ENCODE peak calls at places on chromosomes 1 and 21, in four cellular contexts. One of them, this sample, is unnamed.

GRCh38 chr1:161216945-161217712 is 2.0 kb downstream of the FCER1G start:
- DNase-seq in SJCRH30: no peak
- DNase-seq in lower lobe of right lung: peak
- DNase-seq in gastrocnemius medialis: peak
- DNase-seq in this sample: no peak

GRCh38 chr1:59041878-59042277 is 255.0 kb upstream of the FGGY start:
- DNase-seq in SJCRH30: no peak
- DNase-seq in lower lobe of right lung: no peak
- DNase-seq in gastrocnemius medialis: no peak
- DNase-seq in this sample: peak

GRCh38 chr1:9714257-9714718 is 62.8 kb downstream of the PIK3CD start:
- DNase-seq in SJCRH30: no peak
- DNase-seq in lower lobe of right lung: no peak
- DNase-seq in gastrocnemius medialis: no peak
- DNase-seq in this sample: no peak

GRCh38 chr21:38261851-38262250 is 5.1 kb downstream of the KCNJ15 start:
- DNase-seq in SJCRH30: no peak
- DNase-seq in lower lobe of right lung: no peak
- DNase-seq in gastrocnemius medialis: no peak
- DNase-seq in this sample: no peak

GRCh38 chr1:198771562-198772153 is 132.8 kb downstream of the PTPRC start:
- DNase-seq in SJCRH30: peak
- DNase-seq in lower lobe of right lung: no peak
- DNase-seq in gastrocnemius medialis: no peak
- DNase-seq in this sample: peak

GRCh38 chr1:234997201-234998173 is 131.2 kb downstream of the TOMM20 start:
- DNase-seq in SJCRH30: peak
- DNase-seq in lower lobe of right lung: peak
- DNase-seq in gastrocnemius medialis: peak
- DNase-seq in this sample: no peak

GRCh38 chr1:161720956-161721737 is at the start of gene FCRLB:
- DNase-seq in SJCRH30: no peak
- DNase-seq in lower lobe of right lung: no peak
- DNase-seq in gastrocnemius medialis: no peak
- DNase-seq in this sample: no peak

GRCh38 chr1:33127001-33127823 is 46.3 kb downstream of the AZIN2 start:
- DNase-seq in SJCRH30: peak
- DNase-seq in lower lobe of right lung: peak
- DNase-seq in gastrocnemius medialis: peak
- DNase-seq in this sample: peak

GRCh38 chr1:181469829-181470228 is 13.5 kb upstream of the CACNA1E start:
- DNase-seq in SJCRH30: no peak
- DNase-seq in lower lobe of right lung: no peak
- DNase-seq in gastrocnemius medialis: no peak
- DNase-seq in this sample: no peak

GRCh38 chr1:33005117-33005811 is 31.4 kb downstream of the AK2 start:
- DNase-seq in SJCRH30: no peak
- DNase-seq in lower lobe of right lung: no peak
- DNase-seq in gastrocnemius medialis: no peak
- DNase-seq in this sample: no peak

GRCh38 chr1:9058465-9058864 is 11.0 kb downstream of the SLC2A5 start:
- DNase-seq in SJCRH30: no peak
- DNase-seq in lower lobe of right lung: no peak
- DNase-seq in gastrocnemius medialis: peak
- DNase-seq in this sample: no peak

GRCh38 chr1:226626577-226626956 is 78.0 kb downstream of the STUM start:
- DNase-seq in SJCRH30: peak
- DNase-seq in lower lobe of right lung: peak
- DNase-seq in gastrocnemius medialis: peak
- DNase-seq in this sample: peak

GRCh38 chr21:42381347-42381984 is 14.4 kb downstream of the TMPRSS3 start:
- DNase-seq in SJCRH30: peak
- DNase-seq in lower lobe of right lung: peak
- DNase-seq in gastrocnemius medialis: no peak
- DNase-seq in this sample: peak

GRCh38 chr1:172107261-172107820 is 266.0 kb downstream of the DNM3 start:
- DNase-seq in SJCRH30: peak
- DNase-seq in lower lobe of right lung: no peak
- DNase-seq in gastrocnemius medialis: no peak
- DNase-seq in this sample: no peak

GRCh38 chr21:37459575-37459974 is 93.0 kb downstream of the DYRK1A start:
- DNase-seq in SJCRH30: no peak
- DNase-seq in lower lobe of right lung: no peak
- DNase-seq in gastrocnemius medialis: no peak
- DNase-seq in this sample: no peak

GRCh38 chr1:69737527-69738176 is 169.9 kb downstream of the LRRC7 start:
- DNase-seq in SJCRH30: peak
- DNase-seq in lower lobe of right lung: no peak
- DNase-seq in gastrocnemius medialis: no peak
- DNase-seq in this sample: peak

GRCh38 chr1:51570063-51570720 is 46.7 kb upstream of the OSBPL9 start:
- DNase-seq in SJCRH30: no peak
- DNase-seq in lower lobe of right lung: no peak
- DNase-seq in gastrocnemius medialis: no peak
- DNase-seq in this sample: no peak

GRCh38 chr1:27959792-27960603 is at the start of gene XKR8:
- DNase-seq in SJCRH30: no peak
- DNase-seq in lower lobe of right lung: peak
- DNase-seq in gastrocnemius medialis: peak
- DNase-seq in this sample: no peak

GRCh38 chr1:48560114-48560513 is 88.1 kb upstream of the SPATA6 start:
- DNase-seq in SJCRH30: no peak
- DNase-seq in lower lobe of right lung: no peak
- DNase-seq in gastrocnemius medialis: no peak
- DNase-seq in this sample: no peak

GRCh38 chr1:84077476-84078107 is 66.5 kb upstream of the PRKACB start:
- DNase-seq in SJCRH30: peak
- DNase-seq in lower lobe of right lung: peak
- DNase-seq in gastrocnemius medialis: peak
- DNase-seq in this sample: peak

GRCh38 chr1:173413271-173413707 is 63.8 kb upstream of the PRDX6 start:
- DNase-seq in SJCRH30: no peak
- DNase-seq in lower lobe of right lung: no peak
- DNase-seq in gastrocnemius medialis: no peak
- DNase-seq in this sample: no peak
- H3K27ac ChIP-seq in SJCRH30: no peak
- H3K27ac ChIP-seq in lower lobe of right lung: no peak
- H3K27ac ChIP-seq in gastrocnemius medialis: no peak
- H3K27ac ChIP-seq in this sample: no peak

GRCh38 chr1:23122796-23123195 is 45.9 kb downstream of the LUZP1 start:
- DNase-seq in SJCRH30: no peak
- DNase-seq in lower lobe of right lung: no peak
- DNase-seq in gastrocnemius medialis: no peak
- DNase-seq in this sample: no peak

GRCh38 chr1:23122023-23122738 is 46.5 kb downstream of the LUZP1 start:
- DNase-seq in SJCRH30: peak
- DNase-seq in lower lobe of right lung: no peak
- DNase-seq in gastrocnemius medialis: no peak
- DNase-seq in this sample: peak

GRCh38 chr1:23125489-23125888 is 43.2 kb downstream of the LUZP1 start:
- DNase-seq in SJCRH30: no peak
- DNase-seq in lower lobe of right lung: no peak
- DNase-seq in gastrocnemius medialis: no peak
- DNase-seq in this sample: no peak

GRCh38 chr1:23124259-23125026 is 44.2 kb downstream of the LUZP1 start:
- DNase-seq in SJCRH30: no peak
- DNase-seq in lower lobe of right lung: no peak
- DNase-seq in gastrocnemius medialis: no peak
- DNase-seq in this sample: no peak

DNA sequence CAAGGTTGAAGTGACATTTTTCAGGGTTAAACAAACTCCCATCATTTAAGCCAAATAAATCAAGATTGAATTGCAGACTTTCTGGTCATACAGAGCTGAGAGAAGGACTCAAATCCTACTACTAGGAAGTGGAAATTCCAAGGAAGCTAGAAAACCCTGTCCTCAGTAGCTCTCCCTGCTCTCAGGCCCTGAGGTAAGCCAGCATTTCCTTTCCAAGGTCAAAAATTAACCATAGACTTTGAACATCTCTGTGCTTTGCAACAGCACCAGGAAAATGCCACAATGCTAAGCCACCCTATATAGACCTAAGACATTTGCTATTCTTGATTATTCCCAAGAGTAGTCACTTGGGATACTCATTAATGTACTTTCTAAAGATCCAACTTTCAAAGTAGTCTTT is 45.1 kb downstream of the LUZP1 start:
- DNase-seq in SJCRH30: no peak
- DNase-seq in lower lobe of right lung: no peak
- DNase-seq in gastrocnemius medialis: no peak
- DNase-seq in this sample: no peak
- H3K27ac ChIP-seq in SJCRH30: no peak
- H3K27ac ChIP-seq in lower lobe of right lung: no peak
- H3K27ac ChIP-seq in gastrocnemius medialis: no peak
- H3K27ac ChIP-seq in this sample: no peak

GRCh38 chr1:186659946-186660472 is 20.2 kb downstream of the PTGS2 start:
- DNase-seq in SJCRH30: no peak
- DNase-seq in lower lobe of right lung: no peak
- DNase-seq in gastrocnemius medialis: no peak
- DNase-seq in this sample: no peak
- H3K27ac ChIP-seq in SJCRH30: no peak
- H3K27ac ChIP-seq in lower lobe of right lung: no peak
- H3K27ac ChIP-seq in gastrocnemius medialis: no peak
- H3K27ac ChIP-seq in this sample: no peak

GRCh38 chr1:116506132-116507004 is 64.5 kb downstream of the CD58 start:
- DNase-seq in SJCRH30: no peak
- DNase-seq in lower lobe of right lung: no peak
- DNase-seq in gastrocnemius medialis: no peak
- DNase-seq in this sample: no peak
- H3K27ac ChIP-seq in SJCRH30: no peak
- H3K27ac ChIP-seq in lower lobe of right lung: no peak
- H3K27ac ChIP-seq in gastrocnemius medialis: no peak
- H3K27ac ChIP-seq in this sample: no peak

DNA sequence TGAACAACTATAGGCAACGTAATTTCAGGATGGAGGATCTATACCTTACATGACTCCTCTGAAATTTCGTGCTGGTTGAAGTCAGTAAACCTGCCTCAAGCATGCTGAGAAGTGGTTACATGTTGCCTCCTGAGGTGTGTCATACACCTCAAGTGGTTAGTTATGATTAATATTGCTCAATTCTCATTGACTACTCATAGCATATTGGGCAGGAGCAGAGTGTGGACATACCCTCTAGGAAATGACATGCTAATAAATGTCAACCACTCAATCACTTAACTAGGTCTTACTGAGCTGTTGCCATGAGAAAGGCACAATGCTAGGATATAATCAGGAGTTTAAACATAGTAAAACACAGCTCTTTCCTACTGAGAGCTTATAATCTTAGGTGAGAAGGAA is 37.1 kb upstream of the THEM4 start:
- DNase-seq in SJCRH30: no peak
- DNase-seq in lower lobe of right lung: no peak
- DNase-seq in gastrocnemius medialis: no peak
- DNase-seq in this sample: no peak
- H3K27ac ChIP-seq in SJCRH30: no peak
- H3K27ac ChIP-seq in lower lobe of right lung: peak
- H3K27ac ChIP-seq in gastrocnemius medialis: peak
- H3K27ac ChIP-seq in this sample: no peak

GRCh38 chr1:201153474-201154388 is 543 bp downstream of the TMEM9 start:
- DNase-seq in SJCRH30: no peak
- DNase-seq in lower lobe of right lung: no peak
- DNase-seq in gastrocnemius medialis: no peak
- DNase-seq in this sample: no peak
- H3K27ac ChIP-seq in SJCRH30: peak
- H3K27ac ChIP-seq in lower lobe of right lung: peak
- H3K27ac ChIP-seq in gastrocnemius medialis: peak
- H3K27ac ChIP-seq in this sample: peak

DNA sequence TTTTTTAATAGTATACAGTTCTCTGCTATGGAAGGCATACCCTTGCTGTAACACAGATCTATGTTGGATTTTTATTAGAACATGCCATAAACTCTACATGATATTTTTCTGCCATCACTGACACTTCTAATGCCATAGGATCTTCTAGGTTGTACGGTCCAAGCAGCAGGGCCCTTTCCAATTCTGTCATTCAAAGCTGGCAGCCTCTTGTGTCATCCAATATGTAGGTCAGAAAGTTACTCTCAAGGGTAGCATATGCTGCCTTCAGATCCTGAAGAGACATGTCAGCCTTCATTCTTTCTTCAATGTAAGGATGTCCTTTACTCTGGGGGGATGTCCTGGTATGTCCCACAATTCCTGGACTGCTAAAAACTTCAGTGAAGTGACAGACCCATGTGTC is 629.2 kb upstream of the USP24 start:
- DNase-seq in SJCRH30: no peak
- DNase-seq in lower lobe of right lung: no peak
- DNase-seq in gastrocnemius medialis: no peak
- DNase-seq in this sample: no peak
- H3K27ac ChIP-seq in SJCRH30: no peak
- H3K27ac ChIP-seq in lower lobe of right lung: no peak
- H3K27ac ChIP-seq in gastrocnemius medialis: no peak
- H3K27ac ChIP-seq in this sample: no peak

DNA sequence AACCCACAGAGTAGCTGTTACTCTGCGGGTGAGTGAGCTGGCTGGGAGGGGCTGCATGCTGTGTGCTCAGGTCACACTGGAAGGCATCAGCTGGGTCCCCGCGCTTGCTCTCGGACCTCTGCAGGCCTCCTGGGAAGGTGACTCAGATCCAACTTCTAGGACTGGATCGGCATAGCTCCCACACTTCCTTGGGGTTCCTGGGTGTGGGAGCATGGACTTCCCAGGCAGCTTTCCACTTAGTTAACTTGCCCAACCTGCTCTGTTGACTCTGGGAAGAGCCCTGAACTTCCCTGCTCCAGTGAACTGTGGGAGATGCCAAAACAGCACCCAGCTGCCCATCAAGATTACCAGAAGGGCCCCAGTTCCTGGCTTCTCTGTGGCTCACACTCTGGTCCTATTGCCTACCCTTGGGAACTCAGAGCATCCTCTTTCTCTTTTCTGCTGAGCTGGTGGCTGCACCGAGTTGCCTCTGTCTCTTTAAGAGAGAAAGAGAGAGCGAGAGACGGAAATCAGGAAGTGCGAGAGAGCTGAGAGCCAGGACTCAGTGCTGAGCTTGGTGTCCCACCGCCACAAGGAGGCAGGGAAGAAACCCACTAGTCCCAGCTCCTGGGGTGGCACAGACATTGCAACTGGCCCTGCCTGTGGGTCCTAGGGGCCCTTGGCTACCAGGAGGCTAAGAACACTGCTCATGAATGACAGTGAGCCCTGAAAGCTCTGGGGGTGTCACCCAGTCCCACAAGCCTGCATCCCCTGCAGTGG is at the start of gene IKBKE:
- DNase-seq in SJCRH30: peak
- DNase-seq in lower lobe of right lung: peak
- DNase-seq in gastrocnemius medialis: peak
- DNase-seq in this sample: no peak
- H3K27ac ChIP-seq in SJCRH30: peak
- H3K27ac ChIP-seq in lower lobe of right lung: peak
- H3K27ac ChIP-seq in gastrocnemius medialis: no peak
- H3K27ac ChIP-seq in this sample: no peak